ENCODE peak calls at places on chromosomes 7 and 10, in seven cellular contexts. One of them, this sample, is unnamed.

GRCh38 chr10:30219977-30220751 is 128.9 kb downstream of the MTPAP start:
- DNase-seq in substantia nigra: no peak
- DNase-seq in fibroblast of pulmonary artery: peak; percentile 72
- DNase-seq in Panc1: no peak
- DNase-seq in non-pigmented ciliary epithelial cell: no peak
- DNase-seq in aorta: no peak
- DNase-seq in WTC11: no peak
- DNase-seq in this sample: peak; percentile 59

GRCh38 chr7:75559355-75559986 is 67.4 kb downstream of the SPDYE5 start:
- DNase-seq in WTC11: no peak
- DNase-seq in substantia nigra: no peak
- DNase-seq in fibroblast of pulmonary artery: no peak
- DNase-seq in aorta: no peak
- DNase-seq in Panc1: no peak
- DNase-seq in non-pigmented ciliary epithelial cell: peak; percentile 59
- DNase-seq in this sample: no peak

GRCh38 chr10:43137701-43137970 is 609 bp upstream of the CSGALNACT2 start:
- DNase-seq in aorta: peak; percentile 89
- DNase-seq in non-pigmented ciliary epithelial cell: no peak
- DNase-seq in substantia nigra: peak; percentile 17
- DNase-seq in Panc1: no peak
- DNase-seq in WTC11: no peak
- DNase-seq in fibroblast of pulmonary artery: peak; percentile 64
- DNase-seq in this sample: peak; percentile 65

GRCh38 chr7:117126631-117127030 is 173.3 kb downstream of the ST7 start:
- DNase-seq in fibroblast of pulmonary artery: no peak
- DNase-seq in Panc1: no peak
- DNase-seq in non-pigmented ciliary epithelial cell: no peak
- DNase-seq in aorta: no peak
- DNase-seq in WTC11: no peak
- DNase-seq in substantia nigra: no peak
- DNase-seq in this sample: no peak

GRCh38 chr7:24820730-24821044 is 63.4 kb upstream of the GSDME start:
- DNase-seq in WTC11: no peak
- DNase-seq in substantia nigra: no peak
- DNase-seq in Panc1: peak; percentile 51
- DNase-seq in aorta: no peak
- DNase-seq in non-pigmented ciliary epithelial cell: no peak
- DNase-seq in fibroblast of pulmonary artery: peak; percentile 80
- DNase-seq in this sample: peak; percentile 47

GRCh38 chr7:31129067-31129466 is 77.0 kb downstream of the ADCYAP1R1 start:
- DNase-seq in non-pigmented ciliary epithelial cell: no peak
- DNase-seq in Panc1: no peak
- DNase-seq in WTC11: no peak
- DNase-seq in aorta: no peak
- DNase-seq in fibroblast of pulmonary artery: no peak
- DNase-seq in substantia nigra: no peak
- DNase-seq in this sample: no peak

GRCh38 chr7:127831312-127832212 is 179.6 kb downstream of the SND1 start:
- DNase-seq in WTC11: no peak
- DNase-seq in non-pigmented ciliary epithelial cell: no peak
- DNase-seq in fibroblast of pulmonary artery: peak; percentile 25
- DNase-seq in Panc1: no peak
- DNase-seq in aorta: no peak
- DNase-seq in substantia nigra: no peak
- DNase-seq in this sample: no peak

GRCh38 chr7:100095704-100096103 is 5.5 kb downstream of the MCM7 start:
- DNase-seq in Panc1: no peak
- DNase-seq in non-pigmented ciliary epithelial cell: no peak
- DNase-seq in substantia nigra: no peak
- DNase-seq in WTC11: no peak
- DNase-seq in fibroblast of pulmonary artery: no peak
- DNase-seq in aorta: no peak
- DNase-seq in this sample: no peak

GRCh38 chr10:6202098-6202683 is 541 bp upstream of the PFKFB3 start:
- DNase-seq in substantia nigra: no peak
- DNase-seq in Panc1: no peak
- DNase-seq in fibroblast of pulmonary artery: no peak
- DNase-seq in non-pigmented ciliary epithelial cell: no peak
- DNase-seq in WTC11: peak; percentile 51
- DNase-seq in aorta: no peak
- DNase-seq in this sample: no peak

GRCh38 chr7:157738064-157738460 is 401.3 kb downstream of the DNAJB6 start:
- DNase-seq in non-pigmented ciliary epithelial cell: no peak
- DNase-seq in aorta: no peak
- DNase-seq in WTC11: peak; percentile 27
- DNase-seq in Panc1: no peak
- DNase-seq in substantia nigra: no peak
- DNase-seq in fibroblast of pulmonary artery: peak; percentile 23
- DNase-seq in this sample: no peak

GRCh38 chr10:5615263-5615820 is 51.1 kb downstream of the ASB13 start:
- DNase-seq in aorta: no peak
- DNase-seq in WTC11: no peak
- DNase-seq in fibroblast of pulmonary artery: no peak
- DNase-seq in Panc1: no peak
- DNase-seq in substantia nigra: no peak
- DNase-seq in non-pigmented ciliary epithelial cell: no peak
- DNase-seq in this sample: no peak

GRCh38 chr10:1123972-1124371 is 67.8 kb downstream of the WDR37 start:
- DNase-seq in non-pigmented ciliary epithelial cell: no peak
- DNase-seq in Panc1: no peak
- DNase-seq in fibroblast of pulmonary artery: no peak
- DNase-seq in substantia nigra: no peak
- DNase-seq in WTC11: no peak
- DNase-seq in aorta: no peak
- DNase-seq in this sample: no peak

GRCh38 chr10:49606981-49607535 is 3.1 kb upstream of the SLC18A3 start:
- DNase-seq in aorta: peak; percentile 88
- DNase-seq in non-pigmented ciliary epithelial cell: peak; percentile 40
- DNase-seq in fibroblast of pulmonary artery: peak; percentile 89
- DNase-seq in Panc1: no peak
- DNase-seq in substantia nigra: no peak
- DNase-seq in WTC11: peak; percentile 91
- DNase-seq in this sample: peak; percentile 85

GRCh38 chr10:124496150-124496549 is 34.5 kb downstream of the LHPP start:
- DNase-seq in non-pigmented ciliary epithelial cell: no peak
- DNase-seq in Panc1: no peak
- DNase-seq in WTC11: no peak
- DNase-seq in aorta: no peak
- DNase-seq in substantia nigra: no peak
- DNase-seq in fibroblast of pulmonary artery: no peak
- DNase-seq in this sample: no peak

GRCh38 chr7:112821345-112821744 is 31.2 kb upstream of the TMEM168 start:
- DNase-seq in substantia nigra: no peak
- DNase-seq in aorta: no peak
- DNase-seq in fibroblast of pulmonary artery: no peak
- DNase-seq in Panc1: no peak
- DNase-seq in non-pigmented ciliary epithelial cell: no peak
- DNase-seq in WTC11: no peak
- DNase-seq in this sample: no peak